ENCODE peak calls at places on chromosomes 13 and 19, in six cellular contexts. L is fibroblast of the aortic adventitia; H is stimulated activated CD4-positive, alpha-beta T cell treated with anti-CD3 and anti-CD28 coated beads, Interleukin-1b, Interleukin-23, amount 100 ng/mL, for 24 hours; E is HEK293T; T is nucleus accumbens; J is EH. V is an unnamed sample.

GRCh38 chr19:41850381-41850780 is 5.5 kb downstream of the DMRTC2 start:
- DNase-seq in L (no peak), H (no peak), E (no peak), T (no peak), J (no peak), V (no peak)

GRCh38 chr13:113794764-113795173 is 35.7 kb downstream of the TMEM255B start:
- DNase-seq in L (no peak), H (no peak), E (no peak), T (no peak), J (no peak), V (no peak)

GRCh38 chr19:43910884-43911283 is 24.2 kb downstream of the ZNF45 start:
- DNase-seq in L (no peak), H (no peak), E (no peak), T (no peak), J (no peak), V (no peak)

GRCh38 chr13:98022210-98022609 is 68.7 kb downstream of the IPO5 start:
- DNase-seq in L (peak), H (no peak), E (no peak), T (peak), J (peak), V (no peak)

GRCh38 chr19:33443638-33444195 is 70.2 kb downstream of the CEBPG start:
- DNase-seq in L (no peak), H (no peak), E (no peak), T (no peak), J (no peak), V (no peak)

GRCh38 chr13:97005631-97006262 is 11.5 kb upstream of the OXGR1 start:
- DNase-seq in L (peak), H (no peak), E (no peak), T (no peak), J (peak), V (no peak)

GRCh38 chr13:109782066-109782822 is 4.1 kb downstream of the IRS2 start:
- DNase-seq in L (no peak), H (no peak), E (no peak), T (no peak), J (no peak), V (no peak)

GRCh38 chr19:6710273-6711077 is 10.0 kb downstream of the C3 start:
- DNase-seq in L (no peak), H (no peak), E (no peak), T (no peak), J (no peak), V (no peak)

GRCh38 chr13:113528101-113528797 is 37.7 kb upstream of the DCUN1D2 start:
- DNase-seq in L (peak), H (no peak), E (no peak), T (no peak), J (no peak), V (no peak)

GRCh38 chr19:42411581-42412178 is 15.5 kb downstream of the LIPE start:
- DNase-seq in L (no peak), H (no peak), E (no peak), T (no peak), J (no peak), V (no peak)

GRCh38 chr19:54391589-54392061 is 23.6 kb upstream of the TTYH1 start:
- DNase-seq in L (no peak), H (no peak), E (no peak), T (no peak), J (no peak), V (no peak)

GRCh38 chr19:47445937-47446402 is 25.7 kb downstream of the SLC8A2 start:
- DNase-seq in L (no peak), H (peak), E (peak), T (no peak), J (peak), V (peak)

V was measured in cerebellum.